ENCODE peak calls at places on chromosome 13, in seven cellular contexts. K is CD8-positive, alpha-beta T cell; Y is activated T-helper 1 cell treated with anti-CD3 and anti-CD28 coated beads, Interleukin-12 subunit alpha, Interleukin-12 subunit beta, Interleukin-2, Interleukin-4 antibody, amounts not matched to agents 30 ng/mL and 10 ng/mL and 1 ng/mL, durations not matched to agents 14 hours and 24 hours and 36 hours; P is EH; S is NCI-H748 treated with DMSO at 0.1 percent for 48 hours; E is activated naive CD8-positive, alpha-beta T cell treated with anti-CD3 and anti-CD28 coated beads, Interleukin-2, amount 50 U/mL, for 24 hours; C is testis. X is an unnamed sample.

GRCh38 chr13:47327856-47328255 is 431.0 kb upstream of the HTR2A start:
- DNase-seq in E (no peak), C (no peak), S (no peak), K (no peak), P (no peak), Y (no peak), X (no peak)

GRCh38 chr13:23707674-23708073 is 137.5 kb downstream of the TNFRSF19 start:
- DNase-seq in P (peak; percentile 53), E (no peak), K (no peak), C (no peak), S (peak; percentile 35), Y (no peak), X (no peak)

GRCh38 chr13:87677334-87678234 is 6.4 kb downstream of the SLITRK5 start:
- DNase-seq in Y (no peak), S (peak; percentile 49), C (no peak), K (no peak), E (no peak), P (no peak), X (peak; percentile 84)

GRCh38 chr13:27263438-27263837 is 7.2 kb upstream of the RASL11A start:
- DNase-seq in S (no peak), E (no peak), C (no peak), Y (no peak), K (no peak), P (peak; percentile 24), X (no peak)

GRCh38 chr13:21590231-21590630 is 13.7 kb downstream of the MICU2 start:
- DNase-seq in S (no peak), Y (no peak), E (no peak), K (no peak), P (peak; percentile 9), C (no peak), X (no peak)

GRCh38 chr13:90519157-90519556 is 828.3 kb upstream of the MIR17HG start:
- DNase-seq in C (no peak), S (no peak), K (no peak), P (no peak), E (no peak), Y (no peak), X (no peak)

GRCh38 chr13:37642201-37642600 is 43.6 kb upstream of the POSTN start:
- DNase-seq in E (no peak), Y (no peak), C (no peak), K (no peak), S (no peak), P (no peak), X (no peak)

GRCh38 chr13:94824601-94825000 is 112.3 kb upstream of the SOX21 start:
- DNase-seq in E (no peak), C (no peak), Y (no peak), P (no peak), K (no peak), S (no peak), X (no peak)

GRCh38 chr13:109971006-109971744 is 184.8 kb upstream of the IRS2 start:
- DNase-seq in P (peak; percentile 78), Y (no peak), K (no peak), S (no peak), C (no peak), E (no peak), X (no peak)

GRCh38 chr13:48404952-48405351 is 8.0 kb downstream of the LPAR6 start:
- DNase-seq in P (peak; percentile 43), K (no peak), Y (no peak), E (no peak), C (no peak), S (no peak), X (no peak)

GRCh38 chr13:79318664-79319063 is 87.4 kb downstream of the RBM26 start:
- DNase-seq in K (no peak), S (no peak), P (no peak), Y (no peak), C (no peak), E (no peak), X (no peak)

GRCh38 chr13:73984949-73985691 is 149.1 kb downstream of the KLF12 start:
- DNase-seq in K (peak; percentile 93), S (no peak), C (no peak), P (no peak), Y (peak; percentile 48), E (peak; percentile 67), X (no peak)

GRCh38 chr13:27954406-27954851 is 14.7 kb downstream of the CDX2 start:
- DNase-seq in P (peak; percentile 41), E (no peak), C (peak; percentile 75), K (no peak), Y (no peak), S (no peak), X (no peak)

GRCh38 chr13:81540777-81541176 is 1199.9 kb upstream of the SPRY2 start:
- DNase-seq in Y (no peak), C (no peak), K (no peak), E (no peak), S (no peak), P (no peak), X (no peak)

GRCh38 chr13:42656136-42656535 is 82.2 kb downstream of the TNFSF11 start:
- DNase-seq in Y (no peak), C (no peak), P (no peak), K (no peak), S (no peak), E (no peak), X (no peak)

GRCh38 chr13:42354246-42355117 is 82.5 kb downstream of the AKAP11 start:
- DNase-seq in C (no peak), E (peak; percentile 42), Y (no peak), P (peak; percentile 59), S (no peak), K (peak; percentile 34), X (peak; percentile 8)

GRCh38 chr13:30884543-30884942 is 21.5 kb upstream of the MEDAG start:
- DNase-seq in K (no peak), P (no peak), S (peak; percentile 59), C (no peak), E (no peak), Y (no peak), X (no peak)

GRCh38 chr13:84951128-84951527 is 848.1 kb downstream of the SLITRK6 start:
- DNase-seq in E (no peak), Y (no peak), S (no peak), C (no peak), K (no peak), P (no peak), X (no peak)

GRCh38 chr13:20230913-20231838 is 943 bp downstream of the GJB6 start:
- DNase-seq in E (no peak), K (no peak), S (no peak), C (no peak), Y (no peak), P (no peak), X (peak; percentile 54)

GRCh38 chr13:75870397-75870801 is 234.3 kb downstream of the LMO7 start:
- DNase-seq in K (no peak), C (no peak), S (peak; percentile 52), E (no peak), P (peak; percentile 50), Y (no peak), X (peak; percentile 54)

GRCh38 chr13:47886314-47886713 is 114.8 kb downstream of the SUCLA2 start:
- DNase-seq in S (no peak), C (no peak), P (no peak), K (no peak), E (no peak), Y (peak; percentile 4), X (no peak)

GRCh38 chr13:100273576-100273975 is 184.7 kb downstream of the PCCA start:
- DNase-seq in E (no peak), Y (no peak), K (no peak), S (no peak), P (no peak), C (no peak), X (no peak)

GRCh38 chr13:73851104-73851503 is 283.1 kb downstream of the KLF12 start:
- DNase-seq in E (no peak), C (no peak), K (no peak), P (peak; percentile 25), S (no peak), Y (no peak), X (no peak)

GRCh38 chr13:23421596-23421995 is 11.9 kb downstream of the SACS start:
- DNase-seq in K (no peak), P (no peak), E (no peak), C (no peak), S (no peak), Y (no peak), X (no peak)

GRCh38 chr13:23350009-23350408 is 83.5 kb downstream of the SACS start:
- DNase-seq in E (no peak), Y (no peak), S (no peak), P (peak; percentile 28), K (no peak), C (no peak), X (no peak)

GRCh38 chr13:110713981-110714797 is 689 bp downstream of the ING1 start:
- DNase-seq in E (peak; percentile 72), C (peak; percentile 67), Y (peak; percentile 52), P (peak; percentile 54), K (peak; percentile 89), S (no peak), X (peak; percentile 65)

GRCh38 chr13:73908809-73909208 is 225.4 kb downstream of the KLF12 start:
- DNase-seq in P (no peak), Y (no peak), E (no peak), C (no peak), K (no peak), S (no peak), X (no peak)

GRCh38 chr13:50357586-50358118 is 342.4 kb downstream of the KCNRG start:
- DNase-seq in Y (no peak), P (peak; percentile 54), S (peak; percentile 85), E (no peak), C (peak; percentile 41), K (no peak), X (no peak)

GRCh38 chr13:109274188-109274821 is 512.1 kb downstream of the IRS2 start:
- DNase-seq in E (no peak), Y (no peak), C (peak; percentile 22), K (no peak), S (no peak), P (peak; percentile 88), X (no peak)

GRCh38 chr13:110845520-110845919 is 69.3 kb downstream of the ANKRD10 start:
- DNase-seq in Y (no peak), K (no peak), E (no peak), S (no peak), C (no peak), P (no peak), X (no peak)

GRCh38 chr13:33751151-33751550 is 66.8 kb upstream of the RFC3 start:
- DNase-seq in K (no peak), Y (no peak), S (no peak), E (no peak), C (no peak), P (peak; percentile 53), X (no peak)

GRCh38 chr13:75310005-75310580 is 171.9 kb downstream of the TBC1D4 start:
- DNase-seq in P (no peak), Y (no peak), K (no peak), E (no peak), C (no peak), S (no peak), X (no peak)

X was measured in retina.